ENCODE peak calls at places on chromosome 19, in nine cellular contexts. One of them, this sample, is unnamed.

GRCh38 chr19:39502640-39503417 is 4.1 kb downstream of the DLL3 start:
- DNase-seq in RWPE1: peak; percentile 57
- DNase-seq in cardiac fibroblast: peak; percentile 74
- DNase-seq in effector CD4-positive, alpha-beta T cell: peak; percentile 64
- DNase-seq in BJ: no peak
- DNase-seq in central memory CD4-positive, alpha-beta T cell: peak; percentile 77
- DNase-seq in esophagus muscularis mucosa: no peak
- DNase-seq in bronchial epithelial cell: peak; percentile 29
- DNase-seq in progenitor cell of endocrine pancreas: peak; percentile 53
- DNase-seq in this sample: peak; percentile 23

GRCh38 chr19:39212377-39212742 is 8.3 kb upstream of the SYCN start:
- DNase-seq in RWPE1: no peak
- DNase-seq in cardiac fibroblast: peak; percentile 38
- DNase-seq in effector CD4-positive, alpha-beta T cell: peak; percentile 22
- DNase-seq in BJ: no peak
- DNase-seq in central memory CD4-positive, alpha-beta T cell: peak; percentile 38
- DNase-seq in esophagus muscularis mucosa: no peak
- DNase-seq in bronchial epithelial cell: no peak
- DNase-seq in progenitor cell of endocrine pancreas: no peak
- DNase-seq in this sample: no peak

GRCh38 chr19:52638601-52639000 is 446 bp upstream of the ZNF83 start:
- DNase-seq in RWPE1: peak; percentile 12
- DNase-seq in cardiac fibroblast: no peak
- DNase-seq in effector CD4-positive, alpha-beta T cell: no peak
- DNase-seq in BJ: no peak
- DNase-seq in central memory CD4-positive, alpha-beta T cell: no peak
- DNase-seq in esophagus muscularis mucosa: no peak
- DNase-seq in bronchial epithelial cell: no peak
- DNase-seq in progenitor cell of endocrine pancreas: no peak
- DNase-seq in this sample: no peak

GRCh38 chr19:46732966-46733692 is 12.7 kb upstream of the FKRP start:
- DNase-seq in RWPE1: no peak
- DNase-seq in cardiac fibroblast: peak; percentile 54
- DNase-seq in effector CD4-positive, alpha-beta T cell: no peak
- DNase-seq in BJ: no peak
- DNase-seq in central memory CD4-positive, alpha-beta T cell: no peak
- DNase-seq in esophagus muscularis mucosa: no peak
- DNase-seq in bronchial epithelial cell: no peak
- DNase-seq in progenitor cell of endocrine pancreas: no peak
- DNase-seq in this sample: no peak

GRCh38 chr19:32238076-32238475 is 107.3 kb upstream of the ZNF507 start:
- DNase-seq in RWPE1: no peak
- DNase-seq in cardiac fibroblast: no peak
- DNase-seq in effector CD4-positive, alpha-beta T cell: no peak
- DNase-seq in BJ: no peak
- DNase-seq in central memory CD4-positive, alpha-beta T cell: no peak
- DNase-seq in esophagus muscularis mucosa: no peak
- DNase-seq in bronchial epithelial cell: no peak
- DNase-seq in progenitor cell of endocrine pancreas: no peak
- DNase-seq in this sample: no peak

GRCh38 chr19:17830567-17831418 is 9.5 kb upstream of the INSL3 start:
- DNase-seq in RWPE1: peak; percentile 99
- DNase-seq in cardiac fibroblast: peak; percentile 43
- DNase-seq in effector CD4-positive, alpha-beta T cell: no peak
- DNase-seq in BJ: no peak
- DNase-seq in central memory CD4-positive, alpha-beta T cell: no peak
- DNase-seq in esophagus muscularis mucosa: no peak
- DNase-seq in bronchial epithelial cell: peak; percentile 74
- DNase-seq in progenitor cell of endocrine pancreas: peak; percentile 52
- DNase-seq in this sample: peak; percentile 95

GRCh38 chr19:40413291-40413994 is at the start of gene PRX:
- DNase-seq in RWPE1: no peak
- DNase-seq in cardiac fibroblast: no peak
- DNase-seq in effector CD4-positive, alpha-beta T cell: no peak
- DNase-seq in BJ: no peak
- DNase-seq in central memory CD4-positive, alpha-beta T cell: no peak
- DNase-seq in esophagus muscularis mucosa: no peak
- DNase-seq in bronchial epithelial cell: no peak
- DNase-seq in progenitor cell of endocrine pancreas: no peak
- DNase-seq in this sample: no peak

GRCh38 chr19:54489341-54489740 is 13.3 kb upstream of the LAIR2 start:
- DNase-seq in RWPE1: no peak
- DNase-seq in cardiac fibroblast: no peak
- DNase-seq in effector CD4-positive, alpha-beta T cell: no peak
- DNase-seq in BJ: no peak
- DNase-seq in central memory CD4-positive, alpha-beta T cell: no peak
- DNase-seq in esophagus muscularis mucosa: no peak
- DNase-seq in bronchial epithelial cell: no peak
- DNase-seq in progenitor cell of endocrine pancreas: no peak
- DNase-seq in this sample: no peak

GRCh38 chr19:13637664-13638063 is 126.7 kb upstream of the MRI1 start:
- DNase-seq in RWPE1: no peak
- DNase-seq in cardiac fibroblast: peak; percentile 60
- DNase-seq in effector CD4-positive, alpha-beta T cell: no peak
- DNase-seq in BJ: peak; percentile 55
- DNase-seq in central memory CD4-positive, alpha-beta T cell: no peak
- DNase-seq in esophagus muscularis mucosa: no peak
- DNase-seq in bronchial epithelial cell: no peak
- DNase-seq in progenitor cell of endocrine pancreas: no peak
- DNase-seq in this sample: peak; percentile 71

GRCh38 chr19:44752816-44753618 is 4.5 kb downstream of the BCL3 start:
- DNase-seq in RWPE1: peak; percentile 93
- DNase-seq in cardiac fibroblast: peak; percentile 97
- DNase-seq in effector CD4-positive, alpha-beta T cell: peak; percentile 93
- DNase-seq in BJ: peak; percentile 78
- DNase-seq in central memory CD4-positive, alpha-beta T cell: peak; percentile 96
- DNase-seq in esophagus muscularis mucosa: peak; percentile 98
- DNase-seq in bronchial epithelial cell: peak; percentile 90
- DNase-seq in progenitor cell of endocrine pancreas: no peak
- DNase-seq in this sample: peak; percentile 92

GRCh38 chr19:49342291-49342721 is 7.1 kb downstream of the CD37 start:
- DNase-seq in RWPE1: no peak
- DNase-seq in cardiac fibroblast: no peak
- DNase-seq in effector CD4-positive, alpha-beta T cell: no peak
- DNase-seq in BJ: no peak
- DNase-seq in central memory CD4-positive, alpha-beta T cell: no peak
- DNase-seq in esophagus muscularis mucosa: no peak
- DNase-seq in bronchial epithelial cell: no peak
- DNase-seq in progenitor cell of endocrine pancreas: no peak
- DNase-seq in this sample: no peak

GRCh38 chr19:42216653-42217521 is 590 bp downstream of the DEDD2 start:
- DNase-seq in RWPE1: no peak
- DNase-seq in cardiac fibroblast: no peak
- DNase-seq in effector CD4-positive, alpha-beta T cell: no peak
- DNase-seq in BJ: no peak
- DNase-seq in central memory CD4-positive, alpha-beta T cell: no peak
- DNase-seq in esophagus muscularis mucosa: no peak
- DNase-seq in bronchial epithelial cell: no peak
- DNase-seq in progenitor cell of endocrine pancreas: peak; percentile 46
- DNase-seq in this sample: no peak

GRCh38 chr19:7742575-7742974 is 4.8 kb downstream of the CD209 start:
- DNase-seq in RWPE1: no peak
- DNase-seq in cardiac fibroblast: no peak
- DNase-seq in effector CD4-positive, alpha-beta T cell: no peak
- DNase-seq in BJ: no peak
- DNase-seq in central memory CD4-positive, alpha-beta T cell: no peak
- DNase-seq in esophagus muscularis mucosa: no peak
- DNase-seq in bronchial epithelial cell: no peak
- DNase-seq in progenitor cell of endocrine pancreas: no peak
- DNase-seq in this sample: no peak

GRCh38 chr19:15636026-15636425 is 4.7 kb upstream of the CYP4F3 start:
- DNase-seq in RWPE1: no peak
- DNase-seq in cardiac fibroblast: no peak
- DNase-seq in effector CD4-positive, alpha-beta T cell: no peak
- DNase-seq in BJ: no peak
- DNase-seq in central memory CD4-positive, alpha-beta T cell: no peak
- DNase-seq in esophagus muscularis mucosa: no peak
- DNase-seq in bronchial epithelial cell: no peak
- DNase-seq in progenitor cell of endocrine pancreas: no peak
- DNase-seq in this sample: no peak

GRCh38 chr19:10142701-10143375 is 23.1 kb upstream of the EIF3G start:
- DNase-seq in RWPE1: no peak
- DNase-seq in cardiac fibroblast: no peak
- DNase-seq in effector CD4-positive, alpha-beta T cell: peak; percentile 38
- DNase-seq in BJ: no peak
- DNase-seq in central memory CD4-positive, alpha-beta T cell: peak; percentile 79
- DNase-seq in esophagus muscularis mucosa: no peak
- DNase-seq in bronchial epithelial cell: peak; percentile 21
- DNase-seq in progenitor cell of endocrine pancreas: no peak
- DNase-seq in this sample: no peak

GRCh38 chr19:18590273-18591272 is 2.0 kb downstream of the REX1BD start:
- DNase-seq in RWPE1: peak; percentile 59
- DNase-seq in cardiac fibroblast: no peak
- DNase-seq in effector CD4-positive, alpha-beta T cell: no peak
- DNase-seq in BJ: no peak
- DNase-seq in central memory CD4-positive, alpha-beta T cell: no peak
- DNase-seq in esophagus muscularis mucosa: no peak
- DNase-seq in bronchial epithelial cell: peak; percentile 71
- DNase-seq in progenitor cell of endocrine pancreas: peak; percentile 56
- DNase-seq in this sample: peak; percentile 98

GRCh38 chr19:29603308-29603707 is 2.8 kb upstream of the POP4 start:
- DNase-seq in RWPE1: no peak
- DNase-seq in cardiac fibroblast: no peak
- DNase-seq in effector CD4-positive, alpha-beta T cell: no peak
- DNase-seq in BJ: no peak
- DNase-seq in central memory CD4-positive, alpha-beta T cell: no peak
- DNase-seq in esophagus muscularis mucosa: no peak
- DNase-seq in bronchial epithelial cell: no peak
- DNase-seq in progenitor cell of endocrine pancreas: no peak
- DNase-seq in this sample: no peak

GRCh38 chr19:10471909-10472308 is 31.2 kb downstream of the KEAP1 start:
- DNase-seq in RWPE1: no peak
- DNase-seq in cardiac fibroblast: peak; percentile 65
- DNase-seq in effector CD4-positive, alpha-beta T cell: no peak
- DNase-seq in BJ: no peak
- DNase-seq in central memory CD4-positive, alpha-beta T cell: no peak
- DNase-seq in esophagus muscularis mucosa: no peak
- DNase-seq in bronchial epithelial cell: peak; percentile 58
- DNase-seq in progenitor cell of endocrine pancreas: no peak
- DNase-seq in this sample: no peak

GRCh38 chr19:35609881-35610353 is 2.6 kb upstream of the HAUS5 start:
- DNase-seq in RWPE1: no peak
- DNase-seq in cardiac fibroblast: no peak
- DNase-seq in effector CD4-positive, alpha-beta T cell: no peak
- DNase-seq in BJ: no peak
- DNase-seq in central memory CD4-positive, alpha-beta T cell: peak; percentile 39
- DNase-seq in esophagus muscularis mucosa: no peak
- DNase-seq in bronchial epithelial cell: no peak
- DNase-seq in progenitor cell of endocrine pancreas: no peak
- DNase-seq in this sample: no peak

GRCh38 chr19:1292419-1293151 is 6.9 kb downstream of the EFNA2 start:
- DNase-seq in RWPE1: no peak
- DNase-seq in cardiac fibroblast: no peak
- DNase-seq in effector CD4-positive, alpha-beta T cell: no peak
- DNase-seq in BJ: no peak
- DNase-seq in central memory CD4-positive, alpha-beta T cell: no peak
- DNase-seq in esophagus muscularis mucosa: no peak
- DNase-seq in bronchial epithelial cell: no peak
- DNase-seq in progenitor cell of endocrine pancreas: no peak
- DNase-seq in this sample: no peak

GRCh38 chr19:37977992-37978391 is 71.0 kb downstream of the SIPA1L3 start:
- DNase-seq in RWPE1: no peak
- DNase-seq in cardiac fibroblast: peak; percentile 94
- DNase-seq in effector CD4-positive, alpha-beta T cell: no peak
- DNase-seq in BJ: no peak
- DNase-seq in central memory CD4-positive, alpha-beta T cell: no peak
- DNase-seq in esophagus muscularis mucosa: no peak
- DNase-seq in bronchial epithelial cell: no peak
- DNase-seq in progenitor cell of endocrine pancreas: no peak
- DNase-seq in this sample: peak; percentile 96

GRCh38 chr19:2110822-2111221 is 14.1 kb downstream of the IZUMO4 start:
- DNase-seq in RWPE1: no peak
- DNase-seq in cardiac fibroblast: no peak
- DNase-seq in effector CD4-positive, alpha-beta T cell: no peak
- DNase-seq in BJ: no peak
- DNase-seq in central memory CD4-positive, alpha-beta T cell: no peak
- DNase-seq in esophagus muscularis mucosa: no peak
- DNase-seq in bronchial epithelial cell: no peak
- DNase-seq in progenitor cell of endocrine pancreas: no peak
- DNase-seq in this sample: no peak

GRCh38 chr19:3565177-3565576 is 7.6 kb upstream of the HMG20B start:
- DNase-seq in RWPE1: no peak
- DNase-seq in cardiac fibroblast: peak; percentile 46
- DNase-seq in effector CD4-positive, alpha-beta T cell: no peak
- DNase-seq in BJ: no peak
- DNase-seq in central memory CD4-positive, alpha-beta T cell: no peak
- DNase-seq in esophagus muscularis mucosa: no peak
- DNase-seq in bronchial epithelial cell: no peak
- DNase-seq in progenitor cell of endocrine pancreas: no peak
- DNase-seq in this sample: peak; percentile 93

GRCh38 chr19:1265611-1266115 is 3.5 kb upstream of the CIRBP start:
- DNase-seq in RWPE1: peak; percentile 38
- DNase-seq in cardiac fibroblast: peak; percentile 92
- DNase-seq in effector CD4-positive, alpha-beta T cell: no peak
- DNase-seq in BJ: no peak
- DNase-seq in central memory CD4-positive, alpha-beta T cell: no peak
- DNase-seq in esophagus muscularis mucosa: no peak
- DNase-seq in bronchial epithelial cell: no peak
- DNase-seq in progenitor cell of endocrine pancreas: no peak
- DNase-seq in this sample: peak; percentile 54

GRCh38 chr19:46661020-46661731 is at the start of gene DACT3:
- DNase-seq in RWPE1: peak; percentile 99
- DNase-seq in cardiac fibroblast: peak; percentile 100
- DNase-seq in effector CD4-positive, alpha-beta T cell: peak; percentile 100
- DNase-seq in BJ: peak; percentile 99
- DNase-seq in central memory CD4-positive, alpha-beta T cell: peak; percentile 100
- DNase-seq in esophagus muscularis mucosa: peak; percentile 100
- DNase-seq in bronchial epithelial cell: peak; percentile 96
- DNase-seq in progenitor cell of endocrine pancreas: peak; percentile 100
- DNase-seq in this sample: peak; percentile 100

GRCh38 chr19:4742717-4743646 is 19.3 kb upstream of the DPP9 start:
- DNase-seq in RWPE1: no peak
- DNase-seq in cardiac fibroblast: no peak
- DNase-seq in effector CD4-positive, alpha-beta T cell: no peak
- DNase-seq in BJ: no peak
- DNase-seq in central memory CD4-positive, alpha-beta T cell: no peak
- DNase-seq in esophagus muscularis mucosa: no peak
- DNase-seq in bronchial epithelial cell: no peak
- DNase-seq in progenitor cell of endocrine pancreas: no peak
- DNase-seq in this sample: no peak

GRCh38 chr19:39946532-39946931 is 12.1 kb upstream of the FCGBP start:
- DNase-seq in RWPE1: no peak
- DNase-seq in cardiac fibroblast: peak; percentile 63
- DNase-seq in effector CD4-positive, alpha-beta T cell: no peak
- DNase-seq in BJ: no peak
- DNase-seq in central memory CD4-positive, alpha-beta T cell: no peak
- DNase-seq in esophagus muscularis mucosa: peak; percentile 7
- DNase-seq in bronchial epithelial cell: peak; percentile 67
- DNase-seq in progenitor cell of endocrine pancreas: no peak
- DNase-seq in this sample: no peak

GRCh38 chr19:39265321-39265916 is 2.8 kb upstream of the IFNL2 start:
- DNase-seq in RWPE1: no peak
- DNase-seq in cardiac fibroblast: no peak
- DNase-seq in effector CD4-positive, alpha-beta T cell: no peak
- DNase-seq in BJ: no peak
- DNase-seq in central memory CD4-positive, alpha-beta T cell: no peak
- DNase-seq in esophagus muscularis mucosa: no peak
- DNase-seq in bronchial epithelial cell: no peak
- DNase-seq in progenitor cell of endocrine pancreas: no peak
- DNase-seq in this sample: no peak

GRCh38 chr19:14395710-14396338 is 14.6 kb downstream of the ADGRE5 start:
- DNase-seq in RWPE1: no peak
- DNase-seq in cardiac fibroblast: no peak
- DNase-seq in effector CD4-positive, alpha-beta T cell: no peak
- DNase-seq in BJ: no peak
- DNase-seq in central memory CD4-positive, alpha-beta T cell: no peak
- DNase-seq in esophagus muscularis mucosa: no peak
- DNase-seq in bronchial epithelial cell: no peak
- DNase-seq in progenitor cell of endocrine pancreas: no peak
- DNase-seq in this sample: no peak

GRCh38 chr19:10748924-10749434 is 31.1 kb downstream of the DNM2 start:
- DNase-seq in RWPE1: peak; percentile 75
- DNase-seq in cardiac fibroblast: peak; percentile 52
- DNase-seq in effector CD4-positive, alpha-beta T cell: no peak
- DNase-seq in BJ: no peak
- DNase-seq in central memory CD4-positive, alpha-beta T cell: no peak
- DNase-seq in esophagus muscularis mucosa: no peak
- DNase-seq in bronchial epithelial cell: peak; percentile 72
- DNase-seq in progenitor cell of endocrine pancreas: no peak
- DNase-seq in this sample: peak; percentile 99

GRCh38 chr19:43438291-43439162 is 23.8 kb downstream of the TEX101 start:
- DNase-seq in RWPE1: peak; percentile 29
- DNase-seq in cardiac fibroblast: peak; percentile 64
- DNase-seq in effector CD4-positive, alpha-beta T cell: no peak
- DNase-seq in BJ: peak; percentile 98
- DNase-seq in central memory CD4-positive, alpha-beta T cell: no peak
- DNase-seq in esophagus muscularis mucosa: peak; percentile 95
- DNase-seq in bronchial epithelial cell: peak; percentile 70
- DNase-seq in progenitor cell of endocrine pancreas: no peak
- DNase-seq in this sample: no peak